ENCODE peak calls at places on chromosomes 3 and 15, in seven cellular contexts. R is prostate gland, F is left ventricle myocardium inferior, V is psoas muscle, X is RWPE1, H is WTC11, B is A549. C is an unnamed sample.

GRCh38 chr3:170751083-170751893 is 118.7 kb downstream of the RPL22L1 start:
- DNase-seq in H (no peak), F (peak), X (peak), V (peak), B (peak), R (peak), C (no peak)

GRCh38 chr3:195082811-195083210 is 188.1 kb downstream of the XXYLT1 start:
- DNase-seq in R (no peak), H (no peak), F (peak), V (peak), B (no peak), X (no peak), C (peak)

GRCh38 chr15:40054746-40055575 is 16.0 kb upstream of the SRP14 start:
- DNase-seq in V (peak), H (no peak), X (no peak), F (no peak), B (no peak), R (no peak), C (no peak)

GRCh38 chr3:29185706-29186105 is 95.2 kb upstream of the RBMS3 start:
- DNase-seq in H (no peak), F (no peak), V (no peak), B (no peak), X (no peak), R (no peak), C (no peak)

GRCh38 chr15:48447657-48448056 is 116.4 kb downstream of the DUT start:
- DNase-seq in F (no peak), X (peak), H (no peak), B (no peak), R (no peak), V (no peak), C (no peak)

GRCh38 chr3:50256978-50257890 is 11.7 kb upstream of the SEMA3B start:
- DNase-seq in V (no peak), F (no peak), H (peak), R (no peak), X (no peak), B (peak), C (peak)

GRCh38 chr15:28274211-28274610 is 47.8 kb downstream of the HERC2 start:
- DNase-seq in H (no peak), F (no peak), V (no peak), X (no peak), B (no peak), R (no peak), C (no peak)

GRCh38 chr15:64845826-64846225 is 4.1 kb downstream of the PLEKHO2 start:
- DNase-seq in B (no peak), V (no peak), F (no peak), R (no peak), H (no peak), X (no peak), C (no peak)

GRCh38 chr3:106208979-106209378 is 340.2 kb upstream of the CBLB start:
- DNase-seq in R (no peak), X (no peak), V (no peak), B (peak), H (no peak), F (no peak), C (no peak)

GRCh38 chr3:39210078-39210477 is 17.7 kb upstream of the XIRP1 start:
- DNase-seq in F (no peak), H (no peak), X (no peak), B (no peak), V (no peak), R (no peak), C (no peak)

GRCh38 chr3:106097817-106098410 is 229.1 kb upstream of the CBLB start:
- DNase-seq in V (no peak), X (no peak), H (no peak), F (no peak), B (no peak), R (no peak), C (no peak)

GRCh38 chr3:102536479-102536878 is 101.7 kb downstream of the ZPLD1 start:
- DNase-seq in V (no peak), F (no peak), B (peak), R (peak), H (no peak), X (peak), C (no peak)
- TF ChIP-seq CTCF in V (peak), F (peak), B (peak), R (peak), H (peak), X (peak), C (peak)

DNA sequence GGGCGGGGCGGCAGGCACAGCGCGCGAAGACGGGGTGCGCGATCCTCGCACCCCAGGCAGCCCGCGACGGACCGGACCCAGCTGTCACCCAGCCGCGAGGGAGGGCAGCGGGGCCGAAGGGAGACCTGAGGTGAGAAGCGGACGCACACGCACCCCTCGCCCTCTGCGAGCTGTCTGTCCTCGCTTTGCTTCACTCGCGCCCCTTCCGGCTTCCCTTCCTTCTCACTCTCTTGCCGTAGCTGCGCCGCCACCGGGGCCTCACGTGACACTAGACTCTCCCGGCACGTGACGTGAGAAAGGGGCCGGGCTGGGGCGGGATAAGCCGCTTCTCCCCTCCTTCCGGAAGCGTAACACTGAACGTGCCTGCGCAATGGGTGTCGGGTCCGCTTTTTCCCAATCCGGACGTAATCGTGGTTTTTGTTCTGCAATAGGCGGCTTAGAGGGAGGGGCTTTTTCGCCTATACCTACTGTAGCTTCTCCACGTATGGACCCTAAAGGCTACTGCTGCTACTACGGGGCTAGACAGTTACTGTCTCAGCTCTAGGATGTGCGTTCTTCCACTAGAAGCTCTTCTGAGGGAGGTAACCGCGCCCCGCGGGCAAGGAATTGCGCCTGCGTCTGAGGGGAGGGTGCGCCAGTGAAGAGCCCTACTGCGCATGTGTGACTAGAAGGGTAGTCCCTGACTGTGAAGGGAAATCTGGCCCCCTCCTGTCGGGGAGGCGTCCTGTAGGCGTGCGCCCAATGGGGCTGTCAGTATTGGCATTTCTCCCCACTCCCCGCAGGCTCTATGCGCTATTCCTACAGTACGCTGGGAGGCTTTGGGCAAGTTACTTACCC is at the start of the genes ATG3 and SLC35A5:
- DNase-seq in F (peak), V (peak), R (peak), X (peak), H (peak), B (peak), C (peak)
- TF ChIP-seq CTCF in F (no peak), V (no peak), R (peak), X (no peak), H (no peak), B (no peak), C (no peak)

GRCh38 chr3:53350652-53351051 is 3.3 kb upstream of the DCP1A start:
- DNase-seq in R (no peak), H (no peak), X (no peak), V (no peak), B (peak), F (no peak), C (no peak)
- TF ChIP-seq CTCF in R (no peak), H (no peak), X (peak), V (peak), B (peak), F (no peak), C (no peak)

GRCh38 chr3:137709011-137709601 is 55.0 kb upstream of the SOX14 start:
- DNase-seq in X (peak), V (no peak), F (no peak), B (peak), H (peak), R (no peak), C (no peak)
- TF ChIP-seq CTCF in X (peak), V (no peak), F (peak), B (peak), H (peak), R (peak), C (peak)

C was measured in glutamatergic neuron.